ENCODE peak calls at places on chromosomes 4 and X, in six cellular contexts. S is IMR-90, R is mesenchymal stem cell, O is neuronal stem cell, X is H1, B is trophoblast cell. P is an unnamed sample.

GRCh38 chr4:158586881-158587280 is 65.2 kb downstream of the RXFP1 start:
- DNase-seq in S (no peak), R (no peak), O (no peak), X (no peak), B (no peak), P (no peak)

GRCh38 chr4:141432000-141432712 is 204.2 kb upstream of the IL15 start:
- DNase-seq in S (peak), R (no peak), O (no peak), X (no peak), B (no peak), P (no peak)

GRCh38 chr4:95068818-95069478 is 311.2 kb downstream of the BMPR1B start:
- DNase-seq in S (no peak), R (no peak), O (no peak), X (no peak), B (no peak), P (no peak)

GRCh38 chrX:140733766-140734342 is 24.3 kb downstream of the LINC00632 start:
- DNase-seq in S (peak), R (peak), O (no peak), X (no peak), B (no peak), P (peak)

GRCh38 chr4:65190780-65191179 is 479.5 kb downstream of the EPHA5 start:
- DNase-seq in S (no peak), R (no peak), O (no peak), X (no peak), B (no peak), P (no peak)

GRCh38 chr4:146146918-146147317 is 28.6 kb upstream of the LSM6 start:
- DNase-seq in S (no peak), R (no peak), O (no peak), X (no peak), B (peak), P (no peak)

GRCh38 chr4:985123-985830 is 1.6 kb upstream of the IDUA start:
- DNase-seq in S (no peak), R (peak), O (no peak), X (no peak), B (peak), P (peak)

GRCh38 chrX:154797006-154797405 is 8.3 kb downstream of the MPP1 start:
- DNase-seq in S (no peak), R (peak), O (no peak), X (no peak), B (no peak), P (peak)

GRCh38 chr4:94428884-94429283 is 22.9 kb upstream of the PDLIM5 start:
- DNase-seq in S (no peak), R (no peak), O (no peak), X (no peak), B (no peak), P (no peak)

GRCh38 chr4:164789047-164789446 is 35.1 kb downstream of the SMIM31 start:
- DNase-seq in S (no peak), R (no peak), O (no peak), X (no peak), B (no peak), P (peak)

GRCh38 chr4:127880764-127881564 is at the start of gene PLK4:
- DNase-seq in S (peak), R (peak), O (peak), X (peak), B (peak), P (peak)
- H3K4ac ChIP-seq in S (peak), R (no peak), O (no peak), X (peak), B (peak), P (peak)

GRCh38 chrX:53224860-53225797 is at the start of gene KDM5C:
- DNase-seq in S (peak), R (peak), O (peak), X (peak), B (peak), P (peak)

GRCh38 chrX:53223955-53224859 is 800 bp downstream of the KDM5C start:
- DNase-seq in S (peak), R (peak), O (no peak), X (no peak), B (no peak), P (peak)

GRCh38 chrX:53227224-53227765 is 2.3 kb upstream of the KDM5C start:
- DNase-seq in S (no peak), R (no peak), O (no peak), X (no peak), B (no peak), P (no peak)

GRCh38 chrX:53223068-53223693 is 1.8 kb downstream of the KDM5C start:
- DNase-seq in S (no peak), R (no peak), O (no peak), X (no peak), B (no peak), P (peak)
- H3K4me3 ChIP-seq in S (peak), R (peak), O (peak), X (peak), B (no peak), P (no peak)

DNA sequence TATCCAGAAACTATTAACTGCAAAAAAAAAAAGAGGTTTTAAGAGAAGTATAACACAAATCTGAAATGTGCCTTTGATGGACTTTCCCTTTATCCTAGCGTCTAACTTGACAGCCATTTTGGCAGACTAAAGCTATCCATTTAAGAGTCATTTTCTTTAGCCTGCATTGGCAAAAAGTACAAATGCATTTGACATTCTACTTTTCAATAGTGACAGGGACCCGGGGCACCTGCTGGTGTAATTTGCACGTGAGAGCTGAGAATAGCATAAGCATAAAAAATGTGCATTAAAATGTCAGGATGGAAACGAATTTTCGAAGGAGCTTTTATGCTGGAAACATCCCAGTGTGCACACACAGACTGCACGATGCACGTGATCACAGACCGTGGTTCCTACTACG is 91.9 kb downstream of the DHRSX start:
- DNase-seq in S (no peak), R (no peak), O (no peak), X (no peak), B (no peak), P (no peak)
- H3K4ac ChIP-seq in S (no peak), R (no peak), O (no peak), X (no peak), B (no peak), P (no peak)

DNA sequence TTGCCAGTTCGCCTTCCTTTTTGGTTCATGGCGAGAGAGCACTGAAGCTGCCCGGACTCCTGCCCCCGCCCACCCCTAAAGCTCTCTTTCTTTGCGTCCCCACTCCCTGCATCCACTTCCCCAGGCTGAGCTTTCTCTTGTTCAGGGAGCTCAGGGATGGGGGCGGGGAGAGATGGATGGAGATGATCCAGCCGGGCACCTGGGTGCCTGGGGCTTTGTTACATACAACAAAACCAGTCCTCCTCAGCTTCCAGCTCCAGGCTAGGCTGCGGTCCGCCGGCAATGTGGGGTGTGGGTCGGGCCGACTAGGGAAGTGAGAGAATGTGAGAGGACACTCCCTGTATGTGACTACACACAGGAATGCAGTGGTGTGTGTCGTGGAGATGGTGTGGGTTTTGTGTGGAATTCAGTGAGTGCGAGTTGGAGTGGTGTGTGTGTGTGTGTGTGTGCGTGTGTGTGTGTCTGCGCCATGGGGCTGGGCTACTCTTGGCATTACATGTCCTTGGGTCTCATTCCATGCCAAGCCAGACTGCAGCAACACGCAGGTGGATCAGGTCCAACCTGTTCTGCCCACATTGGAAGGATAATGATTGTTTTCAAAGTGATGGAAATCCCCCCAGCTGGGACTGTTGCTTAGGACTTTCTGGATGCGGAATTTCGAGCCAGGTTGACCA is 149.3 kb upstream of the CHRDL1 start:
- DNase-seq in S (no peak), R (no peak), O (peak), X (no peak), B (peak), P (peak)
- H3K4me3 ChIP-seq in S (no peak), R (peak), O (no peak), X (peak), B (no peak), P (no peak)

GRCh38 chr4:122827899-122828601 is 1.4 kb downstream of the FGF2 start:
- DNase-seq in S (peak), R (peak), O (peak), X (peak), B (peak), P (peak)
- H3K4ac ChIP-seq in S (peak), R (no peak), O (no peak), X (peak), B (no peak), P (no peak)

GRCh38 chrX:41005445-41005992 is 79.7 kb upstream of the USP9X start:
- DNase-seq in S (no peak), R (no peak), O (no peak), X (no peak), B (no peak), P (peak)

GRCh38 chrX:40998123-40998522 is 87.1 kb upstream of the USP9X start:
- DNase-seq in S (no peak), R (no peak), O (no peak), X (no peak), B (no peak), P (no peak)

GRCh38 chrX:41003501-41004286 is 81.6 kb upstream of the USP9X start:
- DNase-seq in S (no peak), R (no peak), O (no peak), X (no peak), B (no peak), P (no peak)

GRCh38 chrX:41001327-41001726 is 83.9 kb upstream of the USP9X start:
- DNase-seq in S (no peak), R (no peak), O (no peak), X (no peak), B (no peak), P (no peak)

DNA sequence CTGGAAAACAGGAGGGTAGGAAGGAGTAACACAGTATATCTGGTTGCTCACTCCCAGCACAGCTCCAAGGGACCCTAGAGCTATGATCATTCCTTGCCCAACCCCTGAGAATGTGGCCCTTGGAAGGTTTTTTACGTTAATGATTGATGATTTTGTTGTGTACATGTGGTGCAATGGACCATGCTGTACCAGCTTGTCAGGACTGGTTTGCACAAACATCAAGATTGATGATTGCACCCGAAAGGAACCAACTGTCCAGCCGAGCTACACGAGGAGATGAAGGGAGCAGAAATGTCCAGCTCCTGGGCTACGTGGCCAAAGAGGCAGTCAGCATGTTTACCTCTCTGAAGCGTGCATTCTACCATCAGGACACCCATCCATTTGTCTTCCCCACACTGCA is 83.2 kb upstream of the USP9X start:
- DNase-seq in S (no peak), R (no peak), O (no peak), X (no peak), B (no peak), P (no peak)
- H3K4me3 ChIP-seq in S (no peak), R (no peak), O (no peak), X (no peak), B (no peak), P (no peak)

GRCh38 chr4:8106451-8107025 is 52.1 kb downstream of the ABLIM2 start:
- DNase-seq in S (no peak), R (no peak), O (no peak), X (no peak), B (no peak), P (no peak)

GRCh38 chr4:8107146-8107657 is 51.4 kb downstream of the ABLIM2 start:
- DNase-seq in S (no peak), R (no peak), O (no peak), X (no peak), B (no peak), P (no peak)

GRCh38 chr4:8109406-8110065 is 49.1 kb downstream of the ABLIM2 start:
- DNase-seq in S (no peak), R (no peak), O (no peak), X (no peak), B (no peak), P (no peak)

GRCh38 chr4:8108991-8109390 is 49.6 kb downstream of the ABLIM2 start:
- DNase-seq in S (no peak), R (no peak), O (no peak), X (no peak), B (no peak), P (no peak)

GRCh38 chr4:8108261-8108660 is 50.4 kb downstream of the ABLIM2 start:
- DNase-seq in S (no peak), R (no peak), O (no peak), X (no peak), B (no peak), P (no peak)
- H3K4ac ChIP-seq in S (no peak), R (no peak), O (no peak), X (no peak), B (no peak), P (no peak)

GRCh38 chr4:79492148-79492547 is 84.1 kb upstream of the GK2 start:
- DNase-seq in S (no peak), R (no peak), O (no peak), X (no peak), B (no peak), P (no peak)
- H3K4me3 ChIP-seq in S (no peak), R (no peak), O (no peak), X (no peak), B (no peak), P (no peak)

DNA sequence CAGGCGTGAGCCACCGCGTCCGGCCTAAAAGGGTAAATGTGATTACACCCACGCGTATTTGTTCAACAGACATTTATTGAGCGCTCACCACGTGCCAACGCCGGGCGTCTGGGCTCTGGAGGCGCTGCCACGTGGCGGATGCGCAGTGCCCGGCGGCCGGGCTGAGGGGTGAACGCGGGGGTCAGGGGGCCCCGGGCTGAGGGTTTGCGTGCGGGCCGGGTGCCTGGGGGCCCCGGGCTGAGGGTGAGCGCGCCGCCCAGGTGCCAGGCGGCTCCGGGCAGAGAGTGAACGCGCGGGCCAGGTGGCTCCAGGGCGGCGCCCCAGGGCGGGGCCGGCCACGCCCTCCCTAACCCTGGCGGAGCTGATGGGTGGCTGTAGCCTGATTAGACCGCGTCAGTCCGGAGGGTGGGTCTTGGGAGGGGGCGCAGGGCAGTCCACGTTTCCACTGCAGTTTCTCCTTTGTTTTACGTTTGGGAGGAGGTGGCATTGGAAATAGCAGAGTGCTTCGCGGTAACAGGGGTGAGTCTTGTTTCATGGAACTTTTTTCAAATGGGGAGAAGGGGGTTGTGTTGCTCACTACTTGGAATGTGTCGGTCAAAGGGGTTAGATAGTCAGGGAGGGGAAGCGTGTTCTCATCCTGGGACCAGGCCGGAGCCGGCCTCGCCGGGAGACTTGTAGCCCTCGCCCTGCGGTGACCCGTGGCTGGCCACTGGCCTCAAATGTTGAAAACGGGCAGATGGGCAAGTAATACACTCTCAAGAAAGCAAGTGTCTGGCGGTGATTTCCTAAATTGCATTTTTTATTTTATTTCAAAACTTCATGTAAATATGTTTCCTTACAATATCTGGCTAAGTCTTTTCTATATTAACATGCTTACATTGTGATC is at the start of gene ZFP42:
- DNase-seq in S (no peak), R (no peak), O (no peak), X (peak), B (no peak), P (peak)
- H3K4ac ChIP-seq in S (no peak), R (no peak), O (no peak), X (peak), B (peak), P (peak)

DNA sequence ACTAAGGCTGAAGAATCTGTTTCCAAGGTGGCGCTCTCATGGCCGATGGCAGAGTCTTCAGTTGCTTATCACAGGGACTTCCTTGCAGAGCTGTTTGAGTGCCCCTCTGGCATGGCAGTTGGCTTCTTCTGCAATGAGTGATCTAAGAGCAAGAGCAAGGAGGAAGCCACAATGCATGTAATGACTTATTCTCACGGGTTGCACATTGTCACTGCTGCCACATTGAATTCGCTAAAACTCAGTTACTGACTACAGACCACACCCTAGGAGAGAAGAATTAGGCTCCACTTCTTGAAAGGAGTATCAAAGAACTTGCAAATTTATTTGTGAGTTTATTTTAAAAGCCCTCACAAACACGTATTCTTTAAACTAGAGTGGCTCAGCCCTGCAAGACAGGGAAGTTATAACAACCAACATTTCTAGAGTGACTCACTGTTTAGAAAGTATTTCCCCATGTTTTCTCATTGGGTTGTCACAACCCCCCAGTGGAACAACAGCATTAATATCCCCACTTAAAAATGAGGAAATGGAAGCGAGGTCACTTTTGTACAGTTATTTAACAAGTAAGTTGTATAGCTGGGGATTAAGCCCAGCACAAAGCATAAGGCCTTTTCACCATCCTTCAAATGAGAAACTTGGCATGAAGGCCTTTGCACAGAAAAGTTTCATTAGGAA is 32.4 kb upstream of the RBPJ start:
- DNase-seq in S (peak), R (peak), O (no peak), X (no peak), B (peak), P (no peak)
- H3K4me3 ChIP-seq in S (no peak), R (no peak), O (no peak), X (no peak), B (no peak), P (no peak)